ENCODE peak calls at places on chromosomes 2 and 18, in seven cellular contexts. Q, S, G, C, R, Y and J are unnamed samples.

GRCh38 chr2:33370886-33371285 is 105.6 kb upstream of the RASGRP3 start:
- DNase-seq in C (no peak), S (no peak), G (no peak), Q (peak; percentile 78), Y (no peak), R (no peak), J (no peak)

GRCh38 chr2:145108385-145108784 is 588.5 kb upstream of the ZEB2 start:
- DNase-seq in C (no peak), R (no peak), S (no peak), G (no peak), Q (no peak), Y (peak; percentile 22), J (no peak)

GRCh38 chr2:239143858-239144712 is 256.7 kb downstream of the HDAC4 start:
- DNase-seq in R (peak; percentile 58), C (peak; percentile 69), Y (peak; percentile 54), Q (peak; percentile 63), G (peak; percentile 60), S (no peak), J (peak; percentile 44)

GRCh38 chr2:70919672-70920366 is 15.9 kb upstream of the ATP6V1B1 start:
- DNase-seq in R (peak; percentile 88), Q (peak; percentile 80), G (peak; percentile 79), S (peak; percentile 88), C (peak; percentile 86), Y (peak; percentile 87), J (peak; percentile 84)

GRCh38 chr2:190860985-190861721 is 19.5 kb upstream of the GLS start:
- DNase-seq in G (peak; percentile 76), Y (no peak), S (no peak), C (no peak), R (no peak), Q (peak; percentile 60), J (no peak)

GRCh38 chr18:4068552-4069158 is 386.5 kb downstream of the DLGAP1 start:
- DNase-seq in C (peak; percentile 60), R (no peak), Q (peak; percentile 51), S (no peak), Y (peak; percentile 54), G (peak; percentile 74), J (peak; percentile 41)

GRCh38 chr18:2442726-2443275 is 128.5 kb downstream of the METTL4 start:
- DNase-seq in R (no peak), C (peak; percentile 36), G (peak; percentile 53), Q (peak; percentile 31), S (no peak), Y (no peak), J (no peak)

GRCh38 chr2:130135692-130136541 is 6.9 kb upstream of the POTEF start:
- DNase-seq in R (no peak), G (no peak), C (no peak), Q (no peak), Y (no peak), S (no peak), J (no peak)

GRCh38 chr2:233419626-233420431 is 65.5 kb downstream of the DGKD start:
- DNase-seq in Q (peak; percentile 38), S (peak; percentile 76), Y (no peak), R (peak; percentile 32), G (no peak), C (peak; percentile 31), J (peak; percentile 70)

GRCh38 chr2:164810843-164811242 is 30.8 kb downstream of the COBLL1 start:
- DNase-seq in C (peak; percentile 30), G (peak; percentile 59), Y (no peak), Q (peak; percentile 34), R (no peak), S (no peak), J (no peak)

GRCh38 chr2:224909885-224910517 is 132.3 kb downstream of the DOCK10 start:
- DNase-seq in R (no peak), Q (peak; percentile 95), Y (no peak), S (peak; percentile 35), C (peak; percentile 91), G (peak; percentile 92), J (peak; percentile 61)

GRCh38 chr2:120669121-120669952 is 66.3 kb upstream of the GLI2 start:
- DNase-seq in S (peak; percentile 26), Q (peak; percentile 53), C (peak; percentile 84), G (peak; percentile 17), R (no peak), Y (peak; percentile 64), J (peak; percentile 38)

GRCh38 chr2:229616433-229616832 is 97.9 kb downstream of the DNER start:
- DNase-seq in S (no peak), G (no peak), C (no peak), Y (no peak), Q (no peak), R (no peak), J (no peak)

GRCh38 chr18:499351-500229 is 911 bp downstream of the COLEC12 start:
- DNase-seq in Y (peak; percentile 65), C (peak; percentile 82), S (peak; percentile 37), G (peak; percentile 95), Q (peak; percentile 87), R (no peak), J (no peak)

GRCh38 chr2:235390108-235390815 is 103.6 kb upstream of the AGAP1 start:
- DNase-seq in S (no peak), Y (no peak), G (peak; percentile 2), C (peak; percentile 72), R (no peak), Q (no peak), J (peak; percentile 83)

GRCh38 chr18:31281437-31281836 is 36.5 kb upstream of the DSG1 start:
- DNase-seq in Q (no peak), G (no peak), S (no peak), C (no peak), Y (no peak), R (no peak), J (no peak)

GRCh38 chr18:9951022-9951859 is 37.4 kb downstream of the VAPA start:
- DNase-seq in C (peak; percentile 80), R (no peak), Y (peak; percentile 17), Q (peak; percentile 70), S (no peak), G (peak; percentile 81), J (peak; percentile 38)

GRCh38 chr2:226184940-226185575 is 614.6 kb downstream of the IRS1 start:
- DNase-seq in R (no peak), S (no peak), G (peak; percentile 56), C (peak; percentile 52), Y (no peak), Q (peak; percentile 85), J (no peak)

GRCh38 chr2:143259368-143259958 is 130.2 kb downstream of the ARHGAP15 start:
- DNase-seq in Q (peak; percentile 82), C (peak; percentile 81), G (peak; percentile 82), R (no peak), S (peak; percentile 65), Y (peak; percentile 52), J (peak; percentile 87)

GRCh38 chr18:66646622-66647021 is 42.7 kb upstream of the CDH19 start:
- DNase-seq in S (no peak), C (peak; percentile 18), R (no peak), Q (peak; percentile 7), G (no peak), Y (no peak), J (no peak)

GRCh38 chr2:29192526-29192925 is 77.3 kb downstream of the CLIP4 start:
- DNase-seq in Q (no peak), Y (no peak), S (no peak), R (no peak), C (peak; percentile 8), G (no peak), J (no peak)

GRCh38 chr2:222076978-222077690 is 221.7 kb downstream of the PAX3 start:
- DNase-seq in C (no peak), S (no peak), Q (no peak), Y (no peak), R (no peak), G (no peak), J (no peak)

GRCh38 chr2:106098081-106098480 is 96.0 kb downstream of the UXS1 start:
- DNase-seq in Y (peak; percentile 19), G (peak; percentile 18), S (no peak), Q (peak; percentile 14), C (peak; percentile 44), R (no peak), J (peak; percentile 57)

GRCh38 chr18:6543330-6543908 is 128.7 kb upstream of the L3MBTL4 start:
- DNase-seq in S (no peak), G (peak; percentile 59), Y (no peak), C (peak; percentile 70), Q (peak; percentile 62), R (no peak), J (no peak)

GRCh38 chr2:200525882-200526651 is at the start of gene SGO2:
- DNase-seq in C (peak; percentile 94), S (peak; percentile 94), G (peak; percentile 90), R (peak; percentile 99), Y (peak; percentile 90), Q (peak; percentile 98), J (peak; percentile 98)

GRCh38 chr2:73862987-73863386 is 29.8 kb upstream of the ACTG2 start:
- DNase-seq in S (no peak), Q (no peak), C (no peak), R (no peak), G (no peak), Y (no peak), J (no peak)

GRCh38 chr2:37500031-37500430 is 155.6 kb downstream of the QPCT start:
- DNase-seq in C (no peak), Q (peak; percentile 73), R (no peak), Y (no peak), G (no peak), S (no peak), J (peak; percentile 9)

DNA sequence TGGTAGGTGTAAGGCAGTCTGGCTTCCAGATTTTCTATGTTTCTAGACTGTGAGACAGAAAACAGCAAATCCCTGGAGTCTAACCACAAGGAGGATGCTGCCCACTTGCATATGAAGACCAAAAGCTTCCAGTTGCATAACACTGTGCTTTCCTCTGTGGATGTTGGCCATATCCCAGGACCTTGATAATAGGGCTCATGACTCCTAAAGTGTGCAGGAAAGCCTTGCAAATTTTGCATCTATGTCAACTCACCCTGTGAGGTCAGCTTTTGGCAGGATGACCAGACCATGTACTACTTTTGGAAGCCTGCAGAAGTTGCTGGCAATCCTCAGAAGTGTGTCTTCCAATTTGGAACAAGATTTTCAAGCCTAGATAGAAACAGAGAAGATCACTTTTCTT is 85.6 kb upstream of the RAB27B start:
- DNase-seq in C (peak; percentile 99), R (no peak), Y (no peak), S (peak; percentile 40), Q (peak; percentile 98), G (peak; percentile 100), J (no peak)
- TF ChIP-seq CTCF in C (peak; percentile 9), R (no peak), Y (no peak), S (no peak), Q (no peak), G (peak; percentile 8), J (no peak)

GRCh38 chr2:96668771-96669170 is 26.2 kb downstream of the FER1L5 start:
- DNase-seq in G (no peak), R (no peak), Q (no peak), Y (no peak), C (no peak), S (no peak), J (no peak)
- TF ChIP-seq CTCF in G (no peak), R (no peak), Q (no peak), Y (no peak), C (no peak), S (no peak), J (no peak)

GRCh38 chr2:86440631-86441391 is at the start of gene KDM3A:
- DNase-seq in G (peak; percentile 100), R (peak; percentile 100), C (peak; percentile 100), Q (peak; percentile 100), Y (peak; percentile 99), S (peak; percentile 99), J (peak; percentile 100)
- TF ChIP-seq CTCF in G (no peak), R (peak; percentile 22), C (no peak), Q (no peak), Y (no peak), S (no peak), J (no peak)

DNA sequence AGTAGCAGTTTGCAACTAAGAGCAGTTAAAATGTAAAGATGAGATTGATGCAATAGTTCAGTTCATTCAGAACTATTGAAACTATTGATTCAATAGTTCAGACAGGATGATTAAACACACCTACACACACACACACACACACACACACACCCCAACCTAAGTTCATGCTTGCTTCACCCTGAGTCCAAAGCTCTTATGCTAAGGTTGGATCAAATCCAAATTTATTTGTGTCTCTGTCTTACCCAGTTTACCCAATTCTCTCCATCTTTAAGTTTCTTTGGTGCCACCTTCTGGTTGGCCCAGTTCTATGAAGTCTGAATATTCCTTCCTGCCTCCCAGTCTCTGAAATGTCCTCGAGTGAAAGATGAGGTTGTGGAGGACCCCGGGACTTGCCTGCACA is 5.1 kb downstream of the SERPINB8 start:
- DNase-seq in R (no peak), Q (peak; percentile 59), S (no peak), C (peak; percentile 56), G (peak; percentile 41), Y (no peak), J (peak; percentile 51)
- TF ChIP-seq CTCF in R (no peak), Q (peak; percentile 50), S (peak; percentile 11), C (peak; percentile 46), G (peak; percentile 35), Y (no peak), J (no peak)